ENCODE peak calls at places on chromosomes 5 and 9, in seven cellular contexts. One of them, this sample, is unnamed.

GRCh38 chr5:96342581-96342980 is 90.5 kb downstream of the PCSK1 start:
- DNase-seq in fibroblast of lung: no peak
- DNase-seq in A549: no peak
- DNase-seq in astrocyte: no peak
- DNase-seq in coronary artery: no peak
- DNase-seq in CD4-positive, alpha-beta T cell: no peak
- DNase-seq in AG10803: peak
- DNase-seq in this sample: no peak

GRCh38 chr9:113598451-113598850 is 134.9 kb downstream of the RGS3 start:
- DNase-seq in fibroblast of lung: no peak
- DNase-seq in A549: no peak
- DNase-seq in astrocyte: no peak
- DNase-seq in coronary artery: no peak
- DNase-seq in CD4-positive, alpha-beta T cell: no peak
- DNase-seq in AG10803: no peak
- DNase-seq in this sample: no peak

GRCh38 chr5:146013761-146014160 is 77.4 kb downstream of the SH3RF2 start:
- DNase-seq in fibroblast of lung: no peak
- DNase-seq in A549: no peak
- DNase-seq in astrocyte: no peak
- DNase-seq in coronary artery: no peak
- DNase-seq in CD4-positive, alpha-beta T cell: no peak
- DNase-seq in AG10803: no peak
- DNase-seq in this sample: no peak

GRCh38 chr9:72315089-72315509 is 49.9 kb downstream of the ZFAND5 start:
- DNase-seq in fibroblast of lung: no peak
- DNase-seq in A549: peak
- DNase-seq in astrocyte: peak
- DNase-seq in coronary artery: peak
- DNase-seq in CD4-positive, alpha-beta T cell: no peak
- DNase-seq in AG10803: peak
- DNase-seq in this sample: no peak

GRCh38 chr5:143086851-143087637 is 316.4 kb downstream of the NR3C1 start:
- DNase-seq in fibroblast of lung: peak
- DNase-seq in A549: peak
- DNase-seq in astrocyte: peak
- DNase-seq in coronary artery: no peak
- DNase-seq in CD4-positive, alpha-beta T cell: no peak
- DNase-seq in AG10803: peak
- DNase-seq in this sample: no peak

GRCh38 chr9:70420267-70421019 is 6.0 kb upstream of the KLF9 start:
- DNase-seq in fibroblast of lung: peak
- DNase-seq in A549: peak
- DNase-seq in astrocyte: peak
- DNase-seq in coronary artery: peak
- DNase-seq in CD4-positive, alpha-beta T cell: peak
- DNase-seq in AG10803: peak
- DNase-seq in this sample: peak

GRCh38 chr5:179235416-179236400 is 109.6 kb downstream of the ADAMTS2 start:
- DNase-seq in fibroblast of lung: no peak
- DNase-seq in A549: no peak
- DNase-seq in astrocyte: no peak
- DNase-seq in coronary artery: peak
- DNase-seq in CD4-positive, alpha-beta T cell: no peak
- DNase-seq in AG10803: peak
- DNase-seq in this sample: peak

GRCh38 chr5:140557136-140557805 is at the start of gene SRA1:
- DNase-seq in fibroblast of lung: peak
- DNase-seq in A549: peak
- DNase-seq in astrocyte: peak
- DNase-seq in coronary artery: peak
- DNase-seq in CD4-positive, alpha-beta T cell: peak
- DNase-seq in AG10803: peak
- DNase-seq in this sample: peak

GRCh38 chr5:57692582-57693487 is 210.2 kb upstream of the ACTBL2 start:
- DNase-seq in fibroblast of lung: peak
- DNase-seq in A549: peak
- DNase-seq in astrocyte: peak
- DNase-seq in coronary artery: peak
- DNase-seq in CD4-positive, alpha-beta T cell: no peak
- DNase-seq in AG10803: peak
- DNase-seq in this sample: no peak

GRCh38 chr9:115635680-115636383 is 517.8 kb upstream of the PAPPA start:
- DNase-seq in fibroblast of lung: no peak
- DNase-seq in A549: no peak
- DNase-seq in astrocyte: no peak
- DNase-seq in coronary artery: no peak
- DNase-seq in CD4-positive, alpha-beta T cell: no peak
- DNase-seq in AG10803: no peak
- DNase-seq in this sample: no peak

GRCh38 chr5:112697301-112697700 is 40.4 kb upstream of the APC start:
- DNase-seq in fibroblast of lung: no peak
- DNase-seq in A549: no peak
- DNase-seq in astrocyte: no peak
- DNase-seq in coronary artery: no peak
- DNase-seq in CD4-positive, alpha-beta T cell: no peak
- DNase-seq in AG10803: no peak
- DNase-seq in this sample: no peak

GRCh38 chr9:135951889-135952663 is 9.1 kb downstream of the UBAC1 start:
- DNase-seq in fibroblast of lung: peak
- DNase-seq in A549: no peak
- DNase-seq in astrocyte: peak
- DNase-seq in coronary artery: no peak
- DNase-seq in CD4-positive, alpha-beta T cell: no peak
- DNase-seq in AG10803: no peak
- DNase-seq in this sample: no peak

GRCh38 chr9:85900504-85901201 is 40.3 kb upstream of the NAA35 start:
- DNase-seq in fibroblast of lung: peak
- DNase-seq in A549: peak
- DNase-seq in astrocyte: peak
- DNase-seq in coronary artery: no peak
- DNase-seq in CD4-positive, alpha-beta T cell: peak
- DNase-seq in AG10803: peak
- DNase-seq in this sample: no peak

GRCh38 chr9:121564861-121565260 is 65.2 kb upstream of the GGTA1 start:
- DNase-seq in fibroblast of lung: no peak
- DNase-seq in A549: no peak
- DNase-seq in astrocyte: no peak
- DNase-seq in coronary artery: no peak
- DNase-seq in CD4-positive, alpha-beta T cell: no peak
- DNase-seq in AG10803: no peak
- DNase-seq in this sample: no peak

GRCh38 chr5:36755340-36755739 is 121.2 kb upstream of the NIPBL start:
- DNase-seq in fibroblast of lung: no peak
- DNase-seq in A549: no peak
- DNase-seq in astrocyte: no peak
- DNase-seq in coronary artery: no peak
- DNase-seq in CD4-positive, alpha-beta T cell: no peak
- DNase-seq in AG10803: no peak
- DNase-seq in this sample: no peak

DNA sequence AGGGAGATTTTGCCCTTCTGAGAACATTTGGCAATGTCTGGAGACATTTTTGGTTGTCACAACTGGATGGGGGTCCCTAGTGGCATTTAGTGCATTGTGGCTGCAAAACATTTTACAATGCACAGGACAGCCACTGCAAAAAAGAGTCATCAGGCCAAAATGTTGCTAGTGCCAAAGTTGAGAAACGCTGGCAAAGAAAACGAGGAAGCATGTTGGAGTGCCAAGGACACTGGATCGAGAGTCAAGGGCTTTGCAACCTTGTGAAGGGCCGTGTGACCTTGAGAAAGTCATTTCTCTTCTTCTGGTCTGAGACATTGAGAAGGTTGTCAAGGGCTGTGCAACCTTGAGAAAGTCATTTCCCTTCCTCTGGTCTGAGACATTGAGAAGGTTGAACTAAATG is 45.7 kb upstream of the FRRS1L start:
- DNase-seq in fibroblast of lung: no peak
- DNase-seq in A549: no peak
- DNase-seq in astrocyte: no peak
- DNase-seq in coronary artery: no peak
- DNase-seq in CD4-positive, alpha-beta T cell: no peak
- DNase-seq in AG10803: no peak
- DNase-seq in this sample: no peak
- TF ChIP-seq CTCF in fibroblast of lung: no peak
- TF ChIP-seq CTCF in A549: no peak
- TF ChIP-seq CTCF in astrocyte: no peak
- TF ChIP-seq CTCF in coronary artery: no peak
- TF ChIP-seq CTCF in CD4-positive, alpha-beta T cell: no peak
- TF ChIP-seq CTCF in AG10803: no peak
- TF ChIP-seq CTCF in this sample: no peak

GRCh38 chr9:89591291-89592200 is 13.3 kb upstream of the GADD45G start:
- DNase-seq in fibroblast of lung: no peak
- DNase-seq in A549: no peak
- DNase-seq in astrocyte: no peak
- DNase-seq in coronary artery: no peak
- DNase-seq in CD4-positive, alpha-beta T cell: no peak
- DNase-seq in AG10803: no peak
- DNase-seq in this sample: no peak

GRCh38 chr9:89592201-89592815 is 12.5 kb upstream of the GADD45G start:
- DNase-seq in fibroblast of lung: no peak
- DNase-seq in A549: no peak
- DNase-seq in astrocyte: no peak
- DNase-seq in coronary artery: no peak
- DNase-seq in CD4-positive, alpha-beta T cell: no peak
- DNase-seq in AG10803: no peak
- DNase-seq in this sample: no peak

GRCh38 chr9:89594811-89595550 is 9.8 kb upstream of the GADD45G start:
- DNase-seq in fibroblast of lung: no peak
- DNase-seq in A549: no peak
- DNase-seq in astrocyte: no peak
- DNase-seq in coronary artery: no peak
- DNase-seq in CD4-positive, alpha-beta T cell: no peak
- DNase-seq in AG10803: no peak
- DNase-seq in this sample: peak

GRCh38 chr9:89593776-89594427 is 10.9 kb upstream of the GADD45G start:
- DNase-seq in fibroblast of lung: peak
- DNase-seq in A549: peak
- DNase-seq in astrocyte: no peak
- DNase-seq in coronary artery: no peak
- DNase-seq in CD4-positive, alpha-beta T cell: peak
- DNase-seq in AG10803: no peak
- DNase-seq in this sample: no peak

DNA sequence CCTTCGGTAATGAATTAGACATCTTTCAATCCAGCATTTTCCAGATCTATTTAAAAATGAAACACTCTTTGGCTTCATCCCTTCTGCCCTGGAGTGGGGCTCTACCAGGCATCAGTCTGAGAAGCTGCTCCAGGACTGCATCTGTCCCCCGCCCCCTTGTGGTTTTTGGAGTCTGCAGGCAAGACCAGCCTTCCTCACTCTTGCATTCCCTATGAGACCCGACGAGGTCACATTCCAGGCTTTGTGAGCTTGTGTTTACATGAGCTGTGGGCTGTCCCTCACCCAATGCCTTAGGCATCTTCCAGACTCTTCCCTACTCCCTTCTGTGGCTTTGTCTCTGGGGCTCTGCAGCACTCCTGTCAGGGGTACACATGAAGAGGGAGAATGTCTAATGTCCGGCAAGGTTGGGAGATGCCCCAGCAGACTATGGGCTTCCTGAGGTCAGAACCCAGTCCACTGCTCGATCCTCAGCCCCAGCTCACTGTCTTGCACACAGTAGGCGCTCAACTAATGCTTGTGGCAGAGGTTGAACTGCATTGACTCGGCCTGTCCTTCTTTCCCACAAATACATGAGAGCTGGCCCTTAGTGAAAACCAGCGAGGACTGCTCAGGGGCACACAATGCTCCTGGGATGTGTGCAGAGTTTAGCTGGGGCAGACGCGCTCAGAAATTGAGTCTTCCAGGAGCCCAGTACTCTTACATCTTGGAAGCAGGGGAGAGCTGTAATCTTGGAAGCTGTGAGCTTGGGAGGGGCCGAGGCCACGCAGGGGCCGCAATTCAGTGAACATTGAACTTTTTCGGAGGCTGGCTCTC is 11.6 kb upstream of the GADD45G start:
- DNase-seq in fibroblast of lung: peak
- DNase-seq in A549: peak
- DNase-seq in astrocyte: peak
- DNase-seq in coronary artery: no peak
- DNase-seq in CD4-positive, alpha-beta T cell: no peak
- DNase-seq in AG10803: no peak
- DNase-seq in this sample: no peak
- TF ChIP-seq CTCF in fibroblast of lung: peak
- TF ChIP-seq CTCF in A549: no peak
- TF ChIP-seq CTCF in astrocyte: no peak
- TF ChIP-seq CTCF in coronary artery: no peak
- TF ChIP-seq CTCF in CD4-positive, alpha-beta T cell: no peak
- TF ChIP-seq CTCF in AG10803: no peak
- TF ChIP-seq CTCF in this sample: peak

DNA sequence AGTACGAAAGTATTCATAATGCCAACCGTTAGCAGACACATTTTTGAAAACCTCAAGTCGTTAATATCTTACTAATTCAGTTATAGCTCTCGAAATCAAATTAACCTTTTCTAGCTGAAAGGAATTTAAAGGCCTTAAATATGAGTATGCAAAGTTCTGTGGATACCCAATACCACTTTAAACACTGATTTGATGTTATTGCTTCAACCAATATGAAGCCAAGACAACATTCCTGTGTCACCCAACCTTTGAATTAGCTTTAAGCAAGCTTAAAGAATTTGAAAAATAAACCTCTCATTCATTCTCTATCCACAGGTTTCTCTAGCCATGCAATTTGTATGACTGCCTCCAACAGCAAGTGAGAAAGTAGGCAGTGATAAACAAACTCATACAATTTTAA is 204.4 kb downstream of the MCTP1 start:
- DNase-seq in fibroblast of lung: peak
- DNase-seq in A549: no peak
- DNase-seq in astrocyte: no peak
- DNase-seq in coronary artery: no peak
- DNase-seq in CD4-positive, alpha-beta T cell: no peak
- DNase-seq in AG10803: no peak
- DNase-seq in this sample: no peak
- TF ChIP-seq CTCF in fibroblast of lung: no peak
- TF ChIP-seq CTCF in A549: no peak
- TF ChIP-seq CTCF in astrocyte: no peak
- TF ChIP-seq CTCF in coronary artery: no peak
- TF ChIP-seq CTCF in CD4-positive, alpha-beta T cell: no peak
- TF ChIP-seq CTCF in AG10803: no peak
- TF ChIP-seq CTCF in this sample: no peak

DNA sequence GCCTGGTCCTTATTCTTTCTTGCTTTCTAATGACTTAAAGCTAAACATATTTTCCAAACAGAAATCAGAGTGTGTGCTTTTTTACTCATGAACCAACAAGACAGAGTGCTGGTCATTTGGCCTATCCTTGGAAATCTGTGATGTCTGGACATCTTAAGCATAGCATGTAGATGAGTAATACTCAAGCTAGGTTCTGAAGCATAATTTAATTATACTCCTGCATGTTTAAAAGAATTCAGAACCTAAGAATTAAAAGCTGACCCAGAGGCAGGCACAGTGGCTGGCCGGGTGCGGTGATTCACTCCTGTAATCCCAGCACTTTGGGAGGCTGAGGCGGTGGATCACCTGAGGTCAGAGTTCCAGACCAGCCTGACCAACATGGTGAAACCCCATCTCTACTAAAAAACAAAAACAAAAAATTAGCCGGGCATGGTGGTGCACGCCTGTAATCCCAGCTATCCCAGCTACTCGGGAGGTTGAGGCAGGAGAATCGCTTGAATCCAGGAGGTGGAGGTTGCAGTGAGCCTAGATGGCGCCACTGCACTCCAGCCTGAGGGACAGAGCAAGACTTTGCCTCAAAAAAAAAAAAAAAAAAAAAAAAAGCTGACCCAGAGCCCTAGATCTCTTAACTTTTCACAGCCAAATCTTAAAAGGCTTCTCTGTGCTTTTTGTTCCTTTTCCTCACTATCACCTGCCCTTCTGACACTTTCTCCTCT is 16.2 kb upstream of the TJP2 start:
- DNase-seq in fibroblast of lung: peak
- DNase-seq in A549: no peak
- DNase-seq in astrocyte: peak
- DNase-seq in coronary artery: no peak
- DNase-seq in CD4-positive, alpha-beta T cell: no peak
- DNase-seq in AG10803: peak
- DNase-seq in this sample: no peak
- TF ChIP-seq CTCF in fibroblast of lung: peak
- TF ChIP-seq CTCF in A549: peak
- TF ChIP-seq CTCF in astrocyte: peak
- TF ChIP-seq CTCF in coronary artery: no peak
- TF ChIP-seq CTCF in CD4-positive, alpha-beta T cell: no peak
- TF ChIP-seq CTCF in AG10803: no peak
- TF ChIP-seq CTCF in this sample: peak

This sample was measured in type B pancreatic cell.